ENCODE peak calls at places on chromosomes 11 and 22, in ten cellular contexts. V, K, Q, E, N, C, A, B, J and R are unnamed samples.

GRCh38 chr11:73114835-73115220 is 27.3 kb downstream of the FCHSD2 start:
- DNase-seq in V (no peak), K (no peak), C (no peak), Q (no peak), N (no peak), E (no peak), B (no peak), J (no peak), A (no peak), R (no peak)

GRCh38 chr11:104462346-104462745 is 298.4 kb upstream of the PDGFD start:
- DNase-seq in Q (no peak), V (no peak), A (no peak), B (no peak), J (no peak), E (peak), N (no peak), C (no peak), K (peak), R (no peak)

GRCh38 chr22:22816766-22817410 is 70.7 kb upstream of the IGLL5 start:
- DNase-seq in Q (no peak), E (no peak), J (no peak), V (no peak), B (no peak), C (no peak), A (no peak), N (no peak), K (no peak), R (no peak)

GRCh38 chr22:47805394-47805935 is 1043.0 kb downstream of the TBC1D22A start:
- DNase-seq in V (no peak), N (no peak), K (no peak), Q (no peak), A (no peak), J (no peak), B (no peak), E (no peak), C (no peak), R (no peak)

GRCh38 chr22:30425616-30426394 is at the start of gene MTFP1:
- DNase-seq in V (peak), E (peak), B (no peak), J (peak), Q (peak), A (peak), K (peak), C (peak), N (peak), R (peak)

GRCh38 chr11:1333860-1334259 is 24.4 kb upstream of the TOLLIP start:
- DNase-seq in K (no peak), N (no peak), V (no peak), C (no peak), Q (no peak), B (no peak), E (no peak), J (no peak), A (no peak), R (no peak)

GRCh38 chr22:41862160-41862529 is 29.2 kb downstream of the SREBF2 start:
- DNase-seq in V (no peak), E (peak), N (peak), A (peak), Q (no peak), J (no peak), B (no peak), C (peak), K (no peak), R (peak)

GRCh38 chr22:30481711-30482110 is 9.9 kb upstream of the SEC14L3 start:
- DNase-seq in Q (no peak), N (no peak), E (peak), J (no peak), C (no peak), K (no peak), A (peak), V (no peak), B (no peak), R (no peak)

GRCh38 chr11:111330234-111330893 is 32.0 kb downstream of the POU2AF3 start:
- DNase-seq in C (no peak), A (no peak), B (no peak), K (no peak), J (no peak), N (no peak), Q (no peak), E (no peak), V (no peak), R (no peak)

GRCh38 chr11:103546236-103546635 is 437.0 kb downstream of the DYNC2H1 start:
- DNase-seq in N (no peak), B (no peak), E (peak), J (no peak), C (no peak), Q (no peak), A (peak), K (no peak), V (no peak), R (no peak)

GRCh38 chr11:133819114-133819513 is 26.2 kb downstream of the SPATA19 start:
- DNase-seq in V (no peak), C (no peak), Q (no peak), B (no peak), K (no peak), N (no peak), A (no peak), J (no peak), E (no peak), R (no peak)

GRCh38 chr11:108593214-108593909 is at the start of gene EXPH5:
- DNase-seq in V (peak), N (peak), C (peak), Q (peak), A (peak), B (peak), J (peak), K (peak), E (peak), R (peak)

GRCh38 chr22:24894220-24894975 is 52.1 kb downstream of the LHFPL7 start:
- DNase-seq in B (peak), K (peak), E (peak), A (peak), N (no peak), V (peak), C (no peak), J (no peak), Q (peak), R (peak)

GRCh38 chr11:69801513-69802335 is 17.5 kb downstream of the FGF3 start:
- DNase-seq in V (peak), N (peak), A (peak), E (peak), C (no peak), Q (no peak), J (peak), K (no peak), B (no peak), R (peak)

GRCh38 chr22:46287873-46288751 is 8.6 kb upstream of the GTSE1 start:
- DNase-seq in E (no peak), J (no peak), A (no peak), K (peak), V (no peak), C (peak), B (no peak), N (no peak), Q (no peak), R (peak)

GRCh38 chr11:69166186-69167115 is 10.7 kb downstream of the SMIM38 start:
- DNase-seq in Q (no peak), E (peak), A (peak), C (no peak), V (no peak), N (no peak), B (no peak), K (peak), J (peak), R (peak)

GRCh38 chr11:35531246-35531645 is 5.8 kb upstream of the PAMR1 start:
- DNase-seq in A (no peak), N (no peak), J (no peak), C (no peak), K (no peak), Q (no peak), B (no peak), E (no peak), V (no peak), R (no peak)

GRCh38 chr11:1561955-1562354 is 10.1 kb downstream of the DUSP8 start:
- DNase-seq in Q (peak), V (no peak), B (no peak), N (no peak), E (no peak), C (no peak), K (no peak), J (no peak), A (no peak), R (no peak)

GRCh38 chr11:17703951-17704350 is 15.4 kb upstream of the MYOD1 start:
- DNase-seq in Q (no peak), B (no peak), K (no peak), A (no peak), E (peak), J (no peak), C (no peak), V (peak), N (no peak), R (peak)

GRCh38 chr22:49964493-49965290 is 4.1 kb downstream of the PIM3 start:
- DNase-seq in K (peak), B (no peak), A (no peak), J (peak), V (no peak), C (no peak), N (no peak), E (no peak), Q (peak), R (no peak)

GRCh38 chr22:40202225-40202944 is 24.7 kb downstream of the TNRC6B start:
- DNase-seq in Q (no peak), A (no peak), N (no peak), C (no peak), B (no peak), V (no peak), J (no peak), E (peak), K (no peak), R (no peak)

GRCh38 chr22:38831166-38831945 is 12.5 kb downstream of the NPTXR start:
- DNase-seq in C (no peak), N (no peak), Q (no peak), J (no peak), K (no peak), V (no peak), E (peak), B (peak), A (peak), R (no peak)

GRCh38 chr11:88051386-88051785 is 123.9 kb downstream of the RAB38 start:
- DNase-seq in J (no peak), V (no peak), B (peak), A (no peak), E (peak), Q (no peak), K (no peak), C (no peak), N (no peak), R (peak)

GRCh38 chr11:70415176-70415575 is 16.8 kb downstream of the CTTN start:
- DNase-seq in Q (no peak), V (no peak), J (no peak), C (no peak), K (no peak), E (peak), B (no peak), A (peak), N (no peak), R (no peak)